ENCODE peak calls at places on chromosomes 13 and 19, in four cellular contexts. One of them, this sample, is unnamed.

GRCh38 chr19:37817180-37817911 is 38.0 kb upstream of the ZNF573 start:
- DNase-seq in H9: peak; percentile 91
- DNase-seq in IMR-90: peak; percentile 3
- DNase-seq in H1: peak; percentile 10
- DNase-seq in this sample: peak; percentile 80

GRCh38 chr13:29282096-29282495 is 313.4 kb downstream of the SLC7A1 start:
- DNase-seq in H9: no peak
- DNase-seq in IMR-90: no peak
- DNase-seq in H1: no peak
- DNase-seq in this sample: no peak

GRCh38 chr13:28451482-28452217 is 43.3 kb downstream of the FLT1 start:
- DNase-seq in H9: peak; percentile 59
- DNase-seq in IMR-90: no peak
- DNase-seq in H1: no peak
- DNase-seq in this sample: peak; percentile 55

GRCh38 chr19:15210323-15210774 is 9.6 kb upstream of the NOTCH3 start:
- DNase-seq in H9: no peak
- DNase-seq in IMR-90: peak; percentile 59
- DNase-seq in H1: no peak
- DNase-seq in this sample: no peak

GRCh38 chr13:23743269-23743668 is 145.9 kb downstream of the MIPEP start:
- DNase-seq in H9: no peak
- DNase-seq in IMR-90: no peak
- DNase-seq in H1: no peak
- DNase-seq in this sample: no peak

GRCh38 chr13:111344471-111345191 is 24.2 kb downstream of the TEX29 start:
- DNase-seq in H9: peak; percentile 95
- DNase-seq in IMR-90: peak; percentile 92
- DNase-seq in H1: peak; percentile 84
- DNase-seq in this sample: peak; percentile 94

GRCh38 chr19:50922316-50922853 is 11.2 kb upstream of the KLK4 start:
- DNase-seq in H9: peak; percentile 91
- DNase-seq in IMR-90: peak; percentile 67
- DNase-seq in H1: peak; percentile 59
- DNase-seq in this sample: peak; percentile 91

GRCh38 chr19:28501979-28502378 is 711.0 kb downstream of the UQCRFS1 start:
- DNase-seq in H9: no peak
- DNase-seq in IMR-90: no peak
- DNase-seq in H1: no peak
- DNase-seq in this sample: no peak

GRCh38 chr13:93418398-93418797 is 191.8 kb downstream of the GPC6 start:
- DNase-seq in H9: no peak
- DNase-seq in IMR-90: no peak
- DNase-seq in H1: no peak
- DNase-seq in this sample: no peak

GRCh38 chr19:23810496-23810895 is 51.8 kb upstream of the ZNF681 start:
- DNase-seq in H9: no peak
- DNase-seq in IMR-90: no peak
- DNase-seq in H1: no peak
- DNase-seq in this sample: peak; percentile 39

GRCh38 chr19:52648336-52648990 is 10.3 kb upstream of the ZNF83 start:
- DNase-seq in H9: no peak
- DNase-seq in IMR-90: peak; percentile 68
- DNase-seq in H1: no peak
- DNase-seq in this sample: no peak

GRCh38 chr13:26442541-26442940 is 114.9 kb upstream of the WASF3 start:
- DNase-seq in H9: no peak
- DNase-seq in IMR-90: peak; percentile 82
- DNase-seq in H1: no peak
- DNase-seq in this sample: peak; percentile 85

GRCh38 chr13:109804654-109805053 is 18.3 kb upstream of the IRS2 start:
- DNase-seq in H9: no peak
- DNase-seq in IMR-90: no peak
- DNase-seq in H1: no peak
- DNase-seq in this sample: no peak

GRCh38 chr19:32166238-32166637 is 179.2 kb upstream of the ZNF507 start:
- DNase-seq in H9: no peak
- DNase-seq in IMR-90: no peak
- DNase-seq in H1: no peak
- DNase-seq in this sample: no peak

GRCh38 chr19:55605637-55606470 is at the start of gene ZNF865:
- DNase-seq in H9: peak; percentile 85
- DNase-seq in IMR-90: peak; percentile 87
- DNase-seq in H1: no peak
- DNase-seq in this sample: peak; percentile 97

GRCh38 chr19:13154241-13154778 is 4.1 kb downstream of the IER2 start:
- DNase-seq in H9: peak; percentile 41
- DNase-seq in IMR-90: peak; percentile 95
- DNase-seq in H1: no peak
- DNase-seq in this sample: peak; percentile 72

GRCh38 chr19:35114656-35115537 is 726 bp upstream of the FXYD3 start:
- DNase-seq in H9: peak; percentile 87
- DNase-seq in IMR-90: peak; percentile 27
- DNase-seq in H1: peak; percentile 73
- DNase-seq in this sample: peak; percentile 84

DNA sequence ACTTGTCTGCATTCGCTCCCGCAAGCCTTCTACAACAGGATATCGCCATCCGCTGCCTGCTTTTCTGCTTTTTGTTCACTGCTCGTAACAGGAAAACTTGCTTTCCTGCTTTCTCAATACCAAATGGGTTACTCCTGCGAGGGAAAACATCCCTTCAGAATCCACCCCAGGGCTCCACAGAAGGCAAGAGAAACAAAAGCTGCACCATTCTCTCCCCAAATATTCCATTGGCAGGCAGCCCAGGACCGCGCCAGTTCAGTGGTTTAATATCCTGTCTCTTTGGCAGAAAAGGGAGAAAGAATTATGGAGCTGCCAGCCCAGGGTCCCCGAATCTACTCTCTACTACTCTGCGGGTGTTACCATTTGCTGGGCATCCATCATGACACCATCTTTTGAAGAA is 84.7 kb upstream of the DOCK9 start:
- DNase-seq in H9: no peak
- DNase-seq in IMR-90: peak; percentile 30
- DNase-seq in H1: no peak
- DNase-seq in this sample: no peak
- H3K18ac ChIP-seq in H9: no peak overlapping the region
- H3K18ac ChIP-seq in IMR-90: no peak overlapping the region
- H3K18ac ChIP-seq in H1: no peak overlapping the region
- H3K18ac ChIP-seq in this sample: no peak overlapping the region

DNA sequence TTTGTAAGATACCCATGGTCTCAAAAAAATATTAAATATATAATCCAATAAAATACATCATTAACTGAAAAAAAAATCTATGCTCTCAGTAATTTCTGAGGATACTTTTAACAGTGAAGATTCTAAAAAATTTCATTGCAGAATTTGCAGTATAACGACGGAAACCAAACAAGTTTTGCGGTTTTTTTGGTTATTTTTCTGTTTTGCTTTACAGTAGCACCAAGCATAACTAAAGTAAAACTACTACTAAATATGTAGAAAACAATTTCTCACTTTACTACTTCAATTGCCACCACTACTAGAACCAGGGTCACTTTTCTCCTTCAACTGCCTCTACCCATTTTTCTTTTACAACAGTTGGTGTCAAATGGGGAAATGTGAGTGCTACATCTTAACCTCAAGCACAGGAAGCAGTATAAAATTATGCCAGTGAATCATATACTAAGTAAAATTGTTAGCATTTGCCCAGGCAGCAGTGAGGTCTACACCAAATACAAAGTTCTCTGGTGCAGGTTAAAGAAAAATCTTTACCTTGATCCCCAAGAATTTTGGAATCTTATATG is 24.1 kb downstream of the MICU2 start:
- DNase-seq in H9: no peak
- DNase-seq in IMR-90: no peak
- DNase-seq in H1: no peak
- DNase-seq in this sample: no peak
- H3K56ac ChIP-seq in H9: no peak overlapping the region
- H3K56ac ChIP-seq in IMR-90: no peak overlapping the region
- H3K56ac ChIP-seq in H1: no peak overlapping the region
- H3K56ac ChIP-seq in this sample: no peak overlapping the region

GRCh38 chr19:5075603-5076002 is 106.7 kb downstream of the KDM4B start:
- DNase-seq in H9: no peak
- DNase-seq in IMR-90: no peak
- DNase-seq in H1: no peak
- DNase-seq in this sample: no peak
- H3K18ac ChIP-seq in H9: no peak overlapping the region
- H3K18ac ChIP-seq in IMR-90: no peak overlapping the region
- H3K18ac ChIP-seq in H1: no peak overlapping the region
- H3K18ac ChIP-seq in this sample: no peak overlapping the region

GRCh38 chr19:47446534-47447469 is 24.9 kb downstream of the SLC8A2 start:
- DNase-seq in H9: peak; percentile 96
- DNase-seq in IMR-90: no peak
- DNase-seq in H1: peak; percentile 79
- DNase-seq in this sample: peak; percentile 83

GRCh38 chr19:47445937-47446402 is 25.7 kb downstream of the SLC8A2 start:
- DNase-seq in H9: peak; percentile 75
- DNase-seq in IMR-90: no peak
- DNase-seq in H1: no peak
- DNase-seq in this sample: no peak

GRCh38 chr19:47447470-47448359 is 24.0 kb downstream of the SLC8A2 start:
- DNase-seq in H9: peak; percentile 99
- DNase-seq in IMR-90: peak; percentile 22
- DNase-seq in H1: peak; percentile 95
- DNase-seq in this sample: peak; percentile 92

GRCh38 chr19:47450478-47450877 is 21.2 kb downstream of the SLC8A2 start:
- DNase-seq in H9: no peak
- DNase-seq in IMR-90: no peak
- DNase-seq in H1: no peak
- DNase-seq in this sample: no peak

GRCh38 chr19:47448360-47448727 is 23.3 kb downstream of the SLC8A2 start:
- DNase-seq in H9: no peak
- DNase-seq in IMR-90: no peak
- DNase-seq in H1: no peak
- DNase-seq in this sample: no peak
- H3K56ac ChIP-seq in H9: no peak overlapping the region
- H3K56ac ChIP-seq in IMR-90: no peak overlapping the region
- H3K56ac ChIP-seq in H1: no peak overlapping the region
- H3K56ac ChIP-seq in this sample: no peak overlapping the region

GRCh38 chr19:376111-376470 is 31.5 kb upstream of the MIER2 start:
- DNase-seq in H9: no peak
- DNase-seq in IMR-90: no peak
- DNase-seq in H1: no peak
- DNase-seq in this sample: no peak
- H3K18ac ChIP-seq in H9: no peak overlapping the region
- H3K18ac ChIP-seq in IMR-90: no peak overlapping the region
- H3K18ac ChIP-seq in H1: no peak overlapping the region
- H3K18ac ChIP-seq in this sample: no peak overlapping the region

GRCh38 chr13:49791214-49791752 is 1.2 kb downstream of the KPNA3 start:
- DNase-seq in H9: no peak
- DNase-seq in IMR-90: peak; percentile 35
- DNase-seq in H1: no peak
- DNase-seq in this sample: peak; percentile 74

GRCh38 chr13:49791753-49792549 is 531 bp downstream of the KPNA3 start:
- DNase-seq in H9: peak; percentile 49
- DNase-seq in IMR-90: peak; percentile 36
- DNase-seq in H1: no peak
- DNase-seq in this sample: peak; percentile 66

GRCh38 chr13:49789961-49790360 is 2.5 kb downstream of the KPNA3 start:
- DNase-seq in H9: no peak
- DNase-seq in IMR-90: no peak
- DNase-seq in H1: no peak
- DNase-seq in this sample: no peak

GRCh38 chr13:49792550-49793324 is at the start of gene KPNA3:
- DNase-seq in H9: peak; percentile 96
- DNase-seq in IMR-90: peak; percentile 96
- DNase-seq in H1: peak; percentile 81
- DNase-seq in this sample: peak; percentile 97
- H3K56ac ChIP-seq in H9: no peak within 1 kb of the TSS
- H3K56ac ChIP-seq in IMR-90: peak within 1 kb of the TSS; percentile 95
- H3K56ac ChIP-seq in H1: peak within 1 kb of the TSS; percentile 99
- H3K56ac ChIP-seq in this sample: peak within 1 kb of the TSS; percentile 96

GRCh38 chr19:1538978-1539377 is 15.1 kb downstream of the PLK5 start:
- DNase-seq in H9: no peak
- DNase-seq in IMR-90: no peak
- DNase-seq in H1: no peak
- DNase-seq in this sample: no peak

GRCh38 chr19:1534972-1535371 is 11.1 kb downstream of the PLK5 start:
- DNase-seq in H9: no peak
- DNase-seq in IMR-90: no peak
- DNase-seq in H1: no peak
- DNase-seq in this sample: no peak

GRCh38 chr19:1540353-1540925 is 16.6 kb downstream of the PLK5 start:
- DNase-seq in H9: no peak
- DNase-seq in IMR-90: no peak
- DNase-seq in H1: no peak
- DNase-seq in this sample: no peak
- H3K18ac ChIP-seq in H9: no peak overlapping the region
- H3K18ac ChIP-seq in IMR-90: no peak overlapping the region
- H3K18ac ChIP-seq in H1: no peak overlapping the region
- H3K18ac ChIP-seq in this sample: no peak overlapping the region

DNA sequence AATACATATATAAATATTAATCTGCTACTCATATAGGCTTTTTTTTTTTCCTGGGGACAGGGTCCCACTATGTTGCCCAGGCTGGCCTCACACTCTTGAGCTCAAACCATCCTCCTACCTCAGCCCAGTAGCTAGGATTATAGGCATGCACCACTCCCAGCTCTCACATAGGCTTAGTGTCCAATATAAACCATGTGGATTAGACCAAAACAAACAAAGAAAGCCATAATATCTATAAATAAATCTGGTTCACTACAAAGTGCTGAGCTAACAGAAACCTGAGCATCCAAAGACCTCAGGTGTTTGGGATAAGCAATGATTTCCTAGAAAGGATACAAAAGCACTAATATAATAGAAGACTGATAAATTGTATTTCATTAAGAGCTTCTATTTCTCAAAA is 26.0 kb downstream of the TBC1D4 start:
- DNase-seq in H9: no peak
- DNase-seq in IMR-90: no peak
- DNase-seq in H1: no peak
- DNase-seq in this sample: no peak
- H3K56ac ChIP-seq in H9: no peak overlapping the region
- H3K56ac ChIP-seq in IMR-90: no peak overlapping the region
- H3K56ac ChIP-seq in H1: no peak overlapping the region
- H3K56ac ChIP-seq in this sample: no peak overlapping the region

This sample was measured in mesendoderm.